ENCODE peak calls at places on chromosomes 11 and 22, in five cellular contexts. T, S, W, B and Q are unnamed samples.

GRCh38 chr11:20609727-20610707 is 10.6 kb downstream of the SLC6A5 start:
- DNase-seq in T (no peak), S (peak), W (peak), B (peak), Q (peak)

GRCh38 chr11:78798567-78799170 is 224.0 kb upstream of the NARS2 start:
- DNase-seq in T (no peak), S (no peak), W (peak), B (peak), Q (no peak)

GRCh38 chr11:64459016-64459415 is 100.1 kb downstream of the RPS6KA4 start:
- DNase-seq in T (no peak), S (no peak), W (no peak), B (no peak), Q (no peak)

GRCh38 chr11:76562541-76562940 is 108.0 kb downstream of the LRRC32 start:
- DNase-seq in T (no peak), S (no peak), W (no peak), B (no peak), Q (no peak)

GRCh38 chr22:20156611-20157415 is 6.0 kb upstream of the CCDC188 start:
- DNase-seq in T (peak), S (peak), W (peak), B (peak), Q (peak)

GRCh38 chr22:46352691-46353386 is 17.3 kb downstream of the TRMU start:
- DNase-seq in T (no peak), S (peak), W (peak), B (no peak), Q (no peak)

GRCh38 chr11:77346906-77347603 is 45.6 kb upstream of the GDPD4 start:
- DNase-seq in T (peak), S (no peak), W (peak), B (no peak), Q (no peak)

GRCh38 chr11:8544807-8545206 is 49.2 kb downstream of the STK33 start:
- DNase-seq in T (no peak), S (no peak), W (no peak), B (no peak), Q (no peak)

GRCh38 chr22:30221121-30221992 is 25.2 kb downstream of the LIF start:
- DNase-seq in T (no peak), S (no peak), W (no peak), B (no peak), Q (no peak)

GRCh38 chr11:62832346-62833234 is at the start of gene TEX54:
- DNase-seq in T (no peak), S (no peak), W (no peak), B (no peak), Q (no peak)

GRCh38 chr22:40009953-40010751 is 15.4 kb downstream of the FAM83F start:
- DNase-seq in T (no peak), S (no peak), W (no peak), B (no peak), Q (no peak)

GRCh38 chr11:68950268-68950667 is 30.5 kb downstream of the MRGPRD start:
- DNase-seq in T (no peak), S (no peak), W (no peak), B (no peak), Q (no peak)

GRCh38 chr22:44931766-44932165 is 78.0 kb downstream of the PHF21B start:
- DNase-seq in T (no peak), S (no peak), W (no peak), B (no peak), Q (no peak)

GRCh38 chr11:19429108-19429760 is 188.5 kb upstream of the E2F8 start:
- DNase-seq in T (no peak), S (no peak), W (no peak), B (no peak), Q (no peak)

GRCh38 chr11:130550984-130551383 is 102.5 kb downstream of the ADAMTS15 start:
- DNase-seq in T (no peak), S (no peak), W (no peak), B (no peak), Q (no peak)

GRCh38 chr11:75502138-75502537 is 23.6 kb downstream of the GDPD5 start:
- DNase-seq in T (no peak), S (no peak), W (no peak), B (no peak), Q (no peak)

GRCh38 chr22:37276771-37277170 is 5.5 kb upstream of the CYTH4 start:
- DNase-seq in T (no peak), S (no peak), W (no peak), B (no peak), Q (no peak)

GRCh38 chr22:35900483-35901168 is 128.0 kb downstream of the RBFOX2 start:
- DNase-seq in T (no peak), S (no peak), W (peak), B (no peak), Q (no peak)

GRCh38 chr11:116300252-116300651 is 472.5 kb downstream of the BUD13 start:
- DNase-seq in T (no peak), S (peak), W (no peak), B (no peak), Q (no peak)

GRCh38 chr11:85756401-85757200 is 54.3 kb downstream of the SYTL2 start:
- DNase-seq in T (no peak), S (no peak), W (peak), B (no peak), Q (no peak)

GRCh38 chr11:113178671-113179070 is 135.7 kb upstream of the TTC12 start:
- DNase-seq in T (no peak), S (no peak), W (no peak), B (no peak), Q (no peak)

GRCh38 chr22:48106215-48106614 is 1343.8 kb downstream of the TBC1D22A start:
- DNase-seq in T (no peak), S (no peak), W (no peak), B (no peak), Q (no peak)

GRCh38 chr11:459511-460220 is 9.6 kb downstream of the PTDSS2 start:
- DNase-seq in T (no peak), S (no peak), W (no peak), B (no peak), Q (peak)

GRCh38 chr11:109350091-109350490 is 71.9 kb upstream of the C11orf87 start:
- DNase-seq in T (no peak), S (no peak), W (no peak), B (no peak), Q (no peak)

GRCh38 chr11:130712480-130712879 is 203.8 kb downstream of the SNX19 start:
- DNase-seq in T (no peak), S (no peak), W (no peak), B (no peak), Q (no peak)